ENCODE peak calls at places on chromosomes 5 and 9, in eight cellular contexts. J is iris pigment epithelial cell, G is skeletal muscle cell, B is MCF 10A, V is adrenal gland, A is AG04450, I is psoas muscle, U is kidney glomerular epithelial cell. E is an unnamed sample.

GRCh38 chr9:16626577-16627130 is 243.8 kb downstream of the BNC2 start:
- DNase-seq in J (peak), G (peak), B (peak), V (no peak), A (peak), I (peak), U (peak), E (no peak)

GRCh38 chr5:55546991-55547390 is 12.2 kb upstream of the PLPP1 start:
- DNase-seq in J (no peak), G (no peak), B (peak), V (no peak), A (no peak), I (no peak), U (no peak), E (no peak)

GRCh38 chr9:80197661-80198060 is 625.9 kb downstream of the TLE4 start:
- DNase-seq in J (peak), G (no peak), B (no peak), V (no peak), A (peak), I (no peak), U (no peak), E (no peak)

GRCh38 chr5:80083115-80083890 is 48.2 kb downstream of the THBS4 start:
- DNase-seq in J (peak), G (peak), B (peak), V (peak), A (peak), I (no peak), U (peak), E (no peak)

GRCh38 chr5:150448960-150449490 is 514 bp downstream of the RPS14 start:
- DNase-seq in J (peak), G (no peak), B (no peak), V (peak), A (no peak), I (no peak), U (no peak), E (no peak)

GRCh38 chr9:130661461-130662098 is 2.8 kb upstream of the PRDM12 start:
- DNase-seq in J (no peak), G (no peak), B (no peak), V (no peak), A (no peak), I (no peak), U (no peak), E (peak)

GRCh38 chr9:90368241-90368640 is 274.4 kb downstream of the DIRAS2 start:
- DNase-seq in J (no peak), G (no peak), B (no peak), V (no peak), A (no peak), I (no peak), U (no peak), E (no peak)

GRCh38 chr9:69460002-69460401 is 135.0 kb downstream of the ENTREP1 start:
- DNase-seq in J (no peak), G (no peak), B (no peak), V (no peak), A (no peak), I (no peak), U (no peak), E (no peak)

GRCh38 chr5:142819292-142819691 is 49.1 kb downstream of the ARHGAP26 start:
- DNase-seq in J (no peak), G (no peak), B (peak), V (no peak), A (no peak), I (no peak), U (no peak), E (no peak)